ENCODE peak calls at places on chromosomes 11 and 22, in six cellular contexts. One of them, this sample, is unnamed.
A peak's percentile ranks its signal among the peaks of the same experiment; 100 is the strongest.

GRCh38 chr11:130162733-130163132 is 3.2 kb downstream of the ST14 start:
- DNase-seq in WTC11: no peak
- DNase-seq in vagina: no peak
- DNase-seq in cardiac muscle cell: peak; percentile 43
- DNase-seq in glutamatergic neuron: no peak
- DNase-seq in A673: no peak
- DNase-seq in this sample: no peak

GRCh38 chr11:110782616-110783015 is 70.4 kb upstream of the ARHGAP20 start:
- DNase-seq in vagina: no peak
- DNase-seq in A673: no peak
- DNase-seq in cardiac muscle cell: no peak
- DNase-seq in glutamatergic neuron: no peak
- DNase-seq in WTC11: no peak
- DNase-seq in this sample: no peak

GRCh38 chr11:3096909-3097395 is 39.7 kb upstream of the CARS1 start:
- DNase-seq in A673: no peak
- DNase-seq in WTC11: no peak
- DNase-seq in cardiac muscle cell: no peak
- DNase-seq in vagina: peak; percentile 72
- DNase-seq in glutamatergic neuron: no peak
- DNase-seq in this sample: no peak

GRCh38 chr11:35088226-35088625 is 50.7 kb upstream of the CD44 start:
- DNase-seq in WTC11: no peak
- DNase-seq in vagina: peak; percentile 79
- DNase-seq in A673: no peak
- DNase-seq in glutamatergic neuron: no peak
- DNase-seq in cardiac muscle cell: no peak
- DNase-seq in this sample: no peak

GRCh38 chr11:113505046-113505445 is 29.8 kb upstream of the DRD2 start:
- DNase-seq in glutamatergic neuron: no peak
- DNase-seq in A673: no peak
- DNase-seq in cardiac muscle cell: peak; percentile 67
- DNase-seq in vagina: peak; percentile 13
- DNase-seq in WTC11: no peak
- DNase-seq in this sample: no peak

GRCh38 chr22:44538071-44538470 is 40.0 kb upstream of the RTL6 start:
- DNase-seq in vagina: no peak
- DNase-seq in A673: no peak
- DNase-seq in WTC11: no peak
- DNase-seq in glutamatergic neuron: no peak
- DNase-seq in cardiac muscle cell: peak; percentile 71
- DNase-seq in this sample: no peak

GRCh38 chr11:43574949-43575915 is 105.3 kb upstream of the HSD17B12 start:
- DNase-seq in glutamatergic neuron: peak; percentile 89
- DNase-seq in WTC11: peak; percentile 54
- DNase-seq in A673: peak; percentile 90
- DNase-seq in cardiac muscle cell: peak; percentile 70
- DNase-seq in vagina: peak; percentile 29
- DNase-seq in this sample: no peak

GRCh38 chr22:23820748-23821211 is 18.0 kb downstream of the DERL3 start:
- DNase-seq in A673: no peak
- DNase-seq in cardiac muscle cell: no peak
- DNase-seq in glutamatergic neuron: no peak
- DNase-seq in WTC11: no peak
- DNase-seq in vagina: no peak
- DNase-seq in this sample: no peak

GRCh38 chr22:30459206-30460052 is 12.4 kb downstream of the SEC14L3 start:
- DNase-seq in WTC11: peak; percentile 50
- DNase-seq in glutamatergic neuron: no peak
- DNase-seq in cardiac muscle cell: peak; percentile 44
- DNase-seq in vagina: no peak
- DNase-seq in A673: peak; percentile 42
- DNase-seq in this sample: peak; percentile 27

GRCh38 chr11:126129681-126130671 is 67.3 kb upstream of the CDON start:
- DNase-seq in vagina: no peak
- DNase-seq in glutamatergic neuron: no peak
- DNase-seq in WTC11: no peak
- DNase-seq in A673: no peak
- DNase-seq in cardiac muscle cell: no peak
- DNase-seq in this sample: no peak

GRCh38 chr11:36257351-36257750 is 31.9 kb downstream of the COMMD9 start:
- DNase-seq in vagina: no peak
- DNase-seq in A673: no peak
- DNase-seq in cardiac muscle cell: peak; percentile 34
- DNase-seq in glutamatergic neuron: no peak
- DNase-seq in WTC11: no peak
- DNase-seq in this sample: no peak

GRCh38 chr22:47374273-47374771 is 611.9 kb downstream of the TBC1D22A start:
- DNase-seq in WTC11: no peak
- DNase-seq in A673: no peak
- DNase-seq in cardiac muscle cell: no peak
- DNase-seq in glutamatergic neuron: no peak
- DNase-seq in vagina: no peak
- DNase-seq in this sample: no peak

GRCh38 chr22:37932821-37933578 is 20.4 kb downstream of the C22orf23 start:
- DNase-seq in glutamatergic neuron: no peak
- DNase-seq in cardiac muscle cell: no peak
- DNase-seq in WTC11: no peak
- DNase-seq in vagina: no peak
- DNase-seq in A673: no peak
- DNase-seq in this sample: no peak

GRCh38 chr11:132531921-132532320 is 1000.4 kb downstream of the OPCML start:
- DNase-seq in cardiac muscle cell: peak; percentile 25
- DNase-seq in glutamatergic neuron: no peak
- DNase-seq in WTC11: no peak
- DNase-seq in A673: no peak
- DNase-seq in vagina: no peak
- DNase-seq in this sample: no peak

GRCh38 chr11:119093951-119094815 is 7.5 kb downstream of the DPAGT1 start:
- DNase-seq in vagina: no peak
- DNase-seq in WTC11: peak; percentile 28
- DNase-seq in A673: peak; percentile 51
- DNase-seq in glutamatergic neuron: peak; percentile 50
- DNase-seq in cardiac muscle cell: peak; percentile 45
- DNase-seq in this sample: peak; percentile 33

GRCh38 chr22:47030881-47031627 is 268.6 kb downstream of the TBC1D22A start:
- DNase-seq in WTC11: no peak
- DNase-seq in glutamatergic neuron: no peak
- DNase-seq in A673: no peak
- DNase-seq in vagina: no peak
- DNase-seq in cardiac muscle cell: no peak
- DNase-seq in this sample: no peak

GRCh38 chr11:92180664-92181251 is 43.9 kb upstream of the FAT3 start:
- DNase-seq in vagina: no peak
- DNase-seq in WTC11: no peak
- DNase-seq in glutamatergic neuron: no peak
- DNase-seq in cardiac muscle cell: peak; percentile 60
- DNase-seq in A673: no peak
- DNase-seq in this sample: no peak

GRCh38 chr22:26579331-26579886 is 10.5 kb downstream of the TPST2 start:
- DNase-seq in vagina: no peak
- DNase-seq in cardiac muscle cell: no peak
- DNase-seq in A673: no peak
- DNase-seq in WTC11: no peak
- DNase-seq in glutamatergic neuron: no peak
- DNase-seq in this sample: no peak

GRCh38 chr11:3861698-3862097 is 6.2 kb downstream of the STIM1 start:
- DNase-seq in glutamatergic neuron: no peak
- DNase-seq in A673: no peak
- DNase-seq in WTC11: no peak
- DNase-seq in vagina: no peak
- DNase-seq in cardiac muscle cell: peak; percentile 52
- DNase-seq in this sample: no peak

GRCh38 chr11:124656759-124657627 is 16.5 kb downstream of the SIAE start:
- DNase-seq in vagina: no peak
- DNase-seq in WTC11: peak; percentile 31
- DNase-seq in cardiac muscle cell: peak; percentile 30
- DNase-seq in glutamatergic neuron: peak; percentile 65
- DNase-seq in A673: peak; percentile 65
- DNase-seq in this sample: no peak

GRCh38 chr11:131758726-131759125 is 388.3 kb downstream of the NTM start:
- DNase-seq in vagina: no peak
- DNase-seq in A673: no peak
- DNase-seq in WTC11: no peak
- DNase-seq in cardiac muscle cell: no peak
- DNase-seq in glutamatergic neuron: no peak
- DNase-seq in this sample: no peak

GRCh38 chr11:84720706-84721402 is 906.3 kb downstream of the DLG2 start:
- DNase-seq in WTC11: peak; percentile 38
- DNase-seq in glutamatergic neuron: peak; percentile 36
- DNase-seq in cardiac muscle cell: peak; percentile 27
- DNase-seq in A673: peak; percentile 54
- DNase-seq in vagina: no peak
- DNase-seq in this sample: no peak

GRCh38 chr11:104402812-104403521 is 239.0 kb upstream of the PDGFD start:
- DNase-seq in vagina: no peak
- DNase-seq in A673: no peak
- DNase-seq in glutamatergic neuron: no peak
- DNase-seq in WTC11: no peak
- DNase-seq in cardiac muscle cell: no peak
- DNase-seq in this sample: no peak

GRCh38 chr11:34276465-34276864 is 81.3 kb downstream of the ABTB2 start:
- DNase-seq in vagina: no peak
- DNase-seq in WTC11: no peak
- DNase-seq in glutamatergic neuron: no peak
- DNase-seq in A673: no peak
- DNase-seq in cardiac muscle cell: no peak
- DNase-seq in this sample: no peak

GRCh38 chr22:47090591-47091240 is 328.3 kb downstream of the TBC1D22A start:
- DNase-seq in cardiac muscle cell: peak; percentile 70
- DNase-seq in vagina: no peak
- DNase-seq in WTC11: peak; percentile 54
- DNase-seq in glutamatergic neuron: no peak
- DNase-seq in A673: peak; percentile 66
- DNase-seq in this sample: no peak

GRCh38 chr22:19874307-19875060 is 19.8 kb upstream of the GNB1L start:
- DNase-seq in glutamatergic neuron: peak; percentile 28
- DNase-seq in A673: peak; percentile 65
- DNase-seq in WTC11: peak; percentile 12
- DNase-seq in vagina: no peak
- DNase-seq in cardiac muscle cell: no peak
- DNase-seq in this sample: no peak

GRCh38 chr22:50641696-50642607 is 14.0 kb upstream of the ARSA start:
- DNase-seq in A673: no peak
- DNase-seq in vagina: no peak
- DNase-seq in WTC11: peak; percentile 77
- DNase-seq in glutamatergic neuron: no peak
- DNase-seq in cardiac muscle cell: peak; percentile 75
- DNase-seq in this sample: no peak

GRCh38 chr11:126948563-126948962 is 52.0 kb downstream of the KIRREL3 start:
- DNase-seq in WTC11: no peak
- DNase-seq in glutamatergic neuron: no peak
- DNase-seq in vagina: no peak
- DNase-seq in A673: no peak
- DNase-seq in cardiac muscle cell: no peak
- DNase-seq in this sample: no peak

GRCh38 chr22:36663581-36663980 is 40.0 kb downstream of the CACNG2 start:
- DNase-seq in glutamatergic neuron: no peak
- DNase-seq in A673: no peak
- DNase-seq in vagina: no peak
- DNase-seq in cardiac muscle cell: no peak
- DNase-seq in WTC11: no peak
- DNase-seq in this sample: no peak

GRCh38 chr11:90656171-90656570 is 433.3 kb upstream of the CHORDC1 start:
- DNase-seq in glutamatergic neuron: no peak
- DNase-seq in WTC11: no peak
- DNase-seq in vagina: no peak
- DNase-seq in A673: no peak
- DNase-seq in cardiac muscle cell: no peak
- DNase-seq in this sample: no peak

GRCh38 chr22:49827307-49827852 is 293 bp downstream of the BRD1 start:
- DNase-seq in vagina: no peak
- DNase-seq in cardiac muscle cell: peak; percentile 38
- DNase-seq in WTC11: no peak
- DNase-seq in A673: peak; percentile 33
- DNase-seq in glutamatergic neuron: no peak
- DNase-seq in this sample: no peak

GRCh38 chr11:13928566-13929251 is 33.8 kb upstream of the SPON1 start:
- DNase-seq in WTC11: no peak
- DNase-seq in glutamatergic neuron: no peak
- DNase-seq in A673: peak; percentile 2
- DNase-seq in cardiac muscle cell: peak; percentile 90
- DNase-seq in vagina: peak; percentile 82
- DNase-seq in this sample: no peak

GRCh38 chr11:2990617-2991476 is 1.3 kb downstream of the NAP1L4 start:
- DNase-seq in A673: no peak
- DNase-seq in WTC11: no peak
- DNase-seq in vagina: no peak
- DNase-seq in cardiac muscle cell: no peak
- DNase-seq in glutamatergic neuron: no peak
- DNase-seq in this sample: no peak

GRCh38 chr11:10750838-10751580 is at the start of gene CTR9:
- DNase-seq in glutamatergic neuron: peak; percentile 98
- DNase-seq in A673: peak; percentile 95
- DNase-seq in WTC11: peak; percentile 95
- DNase-seq in cardiac muscle cell: peak; percentile 96
- DNase-seq in vagina: peak; percentile 96
- DNase-seq in this sample: peak; percentile 83
- TF ChIP-seq CTCF in glutamatergic neuron: no peak
- TF ChIP-seq CTCF in A673: peak; percentile 15
- TF ChIP-seq CTCF in WTC11: no peak
- TF ChIP-seq CTCF in cardiac muscle cell: peak; percentile 29
- TF ChIP-seq CTCF in vagina: no peak
- TF ChIP-seq CTCF in this sample: peak; percentile 34

GRCh38 chr22:41245917-41246499 is 5.3 kb upstream of the CHADL start:
- DNase-seq in glutamatergic neuron: no peak
- DNase-seq in WTC11: peak; percentile 72
- DNase-seq in cardiac muscle cell: no peak
- DNase-seq in A673: no peak
- DNase-seq in vagina: no peak
- DNase-seq in this sample: no peak
- TF ChIP-seq CTCF in glutamatergic neuron: no peak
- TF ChIP-seq CTCF in WTC11: peak; percentile 35
- TF ChIP-seq CTCF in cardiac muscle cell: no peak
- TF ChIP-seq CTCF in A673: peak; percentile 30
- TF ChIP-seq CTCF in vagina: no peak
- TF ChIP-seq CTCF in this sample: no peak

GRCh38 chr11:101848262-101848661 is 66.5 kb upstream of the CEP126 start:
- DNase-seq in A673: peak; percentile 24
- DNase-seq in glutamatergic neuron: no peak
- DNase-seq in vagina: no peak
- DNase-seq in WTC11: no peak
- DNase-seq in cardiac muscle cell: peak; percentile 35
- DNase-seq in this sample: no peak
- TF ChIP-seq CTCF in A673: peak; percentile 65
- TF ChIP-seq CTCF in glutamatergic neuron: peak; percentile 82
- TF ChIP-seq CTCF in vagina: peak; percentile 47
- TF ChIP-seq CTCF in WTC11: no peak
- TF ChIP-seq CTCF in cardiac muscle cell: peak; percentile 36
- TF ChIP-seq CTCF in this sample: peak; percentile 67

DNA sequence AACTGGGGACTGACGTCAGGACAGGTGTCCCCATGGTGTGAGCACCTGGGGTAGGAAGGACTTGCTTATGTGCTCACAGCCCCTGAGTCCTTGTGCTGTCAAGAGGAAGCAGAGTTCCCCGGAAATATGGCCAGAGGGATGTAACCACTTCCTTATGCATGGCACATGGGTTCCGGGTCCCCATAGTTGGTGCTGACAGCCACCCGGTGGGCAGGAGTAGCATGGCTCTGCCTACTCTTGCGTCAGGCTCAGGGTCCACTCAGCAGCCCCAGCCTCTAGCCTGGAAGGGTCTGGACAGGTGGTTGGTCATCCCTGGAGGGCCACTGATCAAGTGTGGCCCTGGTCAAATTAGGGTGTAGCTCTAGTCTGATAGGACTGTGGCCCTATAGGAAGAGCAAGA is 42.8 kb upstream of the CCND1 start:
- DNase-seq in vagina: no peak
- DNase-seq in cardiac muscle cell: no peak
- DNase-seq in A673: peak; percentile 54
- DNase-seq in glutamatergic neuron: no peak
- DNase-seq in WTC11: no peak
- DNase-seq in this sample: no peak
- TF ChIP-seq CTCF in vagina: no peak
- TF ChIP-seq CTCF in cardiac muscle cell: peak; percentile 8
- TF ChIP-seq CTCF in A673: peak; percentile 52
- TF ChIP-seq CTCF in glutamatergic neuron: no peak
- TF ChIP-seq CTCF in WTC11: no peak
- TF ChIP-seq CTCF in this sample: peak; percentile 19